ENCODE peak calls at places on chromosomes 1 and 21, in eight cellular contexts. One of them, this sample, is unnamed.

GRCh38 chr1:2031546-2032540 is 12.7 kb downstream of the GABRD start:
- DNase-seq in activated CD8-positive, alpha-beta memory T cell treated with anti-CD3 and anti-CD28 coated beads for 24 hours: no peak
- DNase-seq in HEK293T: no peak
- DNase-seq in NCI-H1436: no peak
- DNase-seq in upper lobe of left lung: peak; percentile 67
- DNase-seq in choroid plexus epithelial cell: no peak
- DNase-seq in skeletal muscle cell: no peak
- DNase-seq in midbrain: no peak
- DNase-seq in this sample: no peak

GRCh38 chr21:43767980-43768867 is 7.9 kb downstream of the CSTB start:
- DNase-seq in activated CD8-positive, alpha-beta memory T cell treated with anti-CD3 and anti-CD28 coated beads for 24 hours: no peak
- DNase-seq in HEK293T: no peak
- DNase-seq in NCI-H1436: no peak
- DNase-seq in upper lobe of left lung: peak; percentile 84
- DNase-seq in choroid plexus epithelial cell: peak; percentile 87
- DNase-seq in skeletal muscle cell: peak; percentile 51
- DNase-seq in midbrain: no peak
- DNase-seq in this sample: no peak

GRCh38 chr1:176174108-176174507 is 33.0 kb downstream of the COP1 start:
- DNase-seq in activated CD8-positive, alpha-beta memory T cell treated with anti-CD3 and anti-CD28 coated beads for 24 hours: no peak
- DNase-seq in HEK293T: no peak
- DNase-seq in NCI-H1436: no peak
- DNase-seq in upper lobe of left lung: no peak
- DNase-seq in choroid plexus epithelial cell: peak; percentile 1
- DNase-seq in skeletal muscle cell: no peak
- DNase-seq in midbrain: no peak
- DNase-seq in this sample: no peak

GRCh38 chr1:26602378-26602959 is 72.9 kb downstream of the RPS6KA1 start:
- DNase-seq in activated CD8-positive, alpha-beta memory T cell treated with anti-CD3 and anti-CD28 coated beads for 24 hours: no peak
- DNase-seq in HEK293T: peak; percentile 53
- DNase-seq in NCI-H1436: peak; percentile 70
- DNase-seq in upper lobe of left lung: no peak
- DNase-seq in choroid plexus epithelial cell: peak; percentile 78
- DNase-seq in skeletal muscle cell: no peak
- DNase-seq in midbrain: peak; percentile 79
- DNase-seq in this sample: peak; percentile 55

GRCh38 chr21:33058468-33059318 is 11.2 kb upstream of the OLIG1 start:
- DNase-seq in activated CD8-positive, alpha-beta memory T cell treated with anti-CD3 and anti-CD28 coated beads for 24 hours: no peak
- DNase-seq in HEK293T: no peak
- DNase-seq in NCI-H1436: no peak
- DNase-seq in upper lobe of left lung: no peak
- DNase-seq in choroid plexus epithelial cell: no peak
- DNase-seq in skeletal muscle cell: no peak
- DNase-seq in midbrain: peak; percentile 37
- DNase-seq in this sample: no peak

GRCh38 chr1:200905411-200906052 is 10.8 kb downstream of the INAVA start:
- DNase-seq in activated CD8-positive, alpha-beta memory T cell treated with anti-CD3 and anti-CD28 coated beads for 24 hours: no peak
- DNase-seq in HEK293T: no peak
- DNase-seq in NCI-H1436: no peak
- DNase-seq in upper lobe of left lung: no peak
- DNase-seq in choroid plexus epithelial cell: peak; percentile 35
- DNase-seq in skeletal muscle cell: no peak
- DNase-seq in midbrain: no peak
- DNase-seq in this sample: no peak

GRCh38 chr1:164165466-164165865 is 393.5 kb upstream of the PBX1 start:
- DNase-seq in activated CD8-positive, alpha-beta memory T cell treated with anti-CD3 and anti-CD28 coated beads for 24 hours: no peak
- DNase-seq in HEK293T: no peak
- DNase-seq in NCI-H1436: no peak
- DNase-seq in upper lobe of left lung: no peak
- DNase-seq in choroid plexus epithelial cell: no peak
- DNase-seq in skeletal muscle cell: no peak
- DNase-seq in midbrain: no peak
- DNase-seq in this sample: no peak

GRCh38 chr21:35217504-35218060 is 168.5 kb upstream of the RUNX1 start:
- DNase-seq in activated CD8-positive, alpha-beta memory T cell treated with anti-CD3 and anti-CD28 coated beads for 24 hours: no peak
- DNase-seq in HEK293T: no peak
- DNase-seq in NCI-H1436: no peak
- DNase-seq in upper lobe of left lung: no peak
- DNase-seq in choroid plexus epithelial cell: peak; percentile 89
- DNase-seq in skeletal muscle cell: no peak
- DNase-seq in midbrain: no peak
- DNase-seq in this sample: no peak

GRCh38 chr1:201219481-201220387 is 29.1 kb downstream of the IGFN1 start:
- DNase-seq in activated CD8-positive, alpha-beta memory T cell treated with anti-CD3 and anti-CD28 coated beads for 24 hours: peak; percentile 28
- DNase-seq in HEK293T: no peak
- DNase-seq in NCI-H1436: no peak
- DNase-seq in upper lobe of left lung: no peak
- DNase-seq in choroid plexus epithelial cell: no peak
- DNase-seq in skeletal muscle cell: no peak
- DNase-seq in midbrain: no peak
- DNase-seq in this sample: no peak

GRCh38 chr1:116340506-116341240 is 32.4 kb upstream of the ATP1A1 start:
- DNase-seq in activated CD8-positive, alpha-beta memory T cell treated with anti-CD3 and anti-CD28 coated beads for 24 hours: no peak
- DNase-seq in HEK293T: no peak
- DNase-seq in NCI-H1436: no peak
- DNase-seq in upper lobe of left lung: no peak
- DNase-seq in choroid plexus epithelial cell: no peak
- DNase-seq in skeletal muscle cell: no peak
- DNase-seq in midbrain: no peak
- DNase-seq in this sample: no peak

GRCh38 chr1:244835276-244836134 is at the start of gene COX20:
- DNase-seq in activated CD8-positive, alpha-beta memory T cell treated with anti-CD3 and anti-CD28 coated beads for 24 hours: no peak
- DNase-seq in HEK293T: peak; percentile 90
- DNase-seq in NCI-H1436: peak; percentile 95
- DNase-seq in upper lobe of left lung: peak; percentile 99
- DNase-seq in choroid plexus epithelial cell: peak; percentile 90
- DNase-seq in skeletal muscle cell: peak; percentile 69
- DNase-seq in midbrain: peak; percentile 92
- DNase-seq in this sample: peak; percentile 82

GRCh38 chr1:238252033-238252802 is 361.5 kb upstream of the ZP4 start:
- DNase-seq in activated CD8-positive, alpha-beta memory T cell treated with anti-CD3 and anti-CD28 coated beads for 24 hours: no peak
- DNase-seq in HEK293T: peak; percentile 50
- DNase-seq in NCI-H1436: peak; percentile 50
- DNase-seq in upper lobe of left lung: no peak
- DNase-seq in choroid plexus epithelial cell: peak; percentile 66
- DNase-seq in skeletal muscle cell: peak; percentile 14
- DNase-seq in midbrain: peak; percentile 82
- DNase-seq in this sample: peak; percentile 62

GRCh38 chr21:15741510-15741909 is 11.7 kb downstream of the USP25 start:
- DNase-seq in activated CD8-positive, alpha-beta memory T cell treated with anti-CD3 and anti-CD28 coated beads for 24 hours: no peak
- DNase-seq in HEK293T: no peak
- DNase-seq in NCI-H1436: no peak
- DNase-seq in upper lobe of left lung: no peak
- DNase-seq in choroid plexus epithelial cell: peak; percentile 33
- DNase-seq in skeletal muscle cell: no peak
- DNase-seq in midbrain: no peak
- DNase-seq in this sample: no peak

GRCh38 chr1:79079770-79080169 is 73.2 kb upstream of the ADGRL4 start:
- DNase-seq in activated CD8-positive, alpha-beta memory T cell treated with anti-CD3 and anti-CD28 coated beads for 24 hours: no peak
- DNase-seq in HEK293T: peak; percentile 22
- DNase-seq in NCI-H1436: no peak
- DNase-seq in upper lobe of left lung: no peak
- DNase-seq in choroid plexus epithelial cell: peak; percentile 85
- DNase-seq in skeletal muscle cell: peak; percentile 75
- DNase-seq in midbrain: no peak
- DNase-seq in this sample: peak; percentile 51

GRCh38 chr1:1554926-1555915 is 14.8 kb upstream of the TMEM240 start:
- DNase-seq in activated CD8-positive, alpha-beta memory T cell treated with anti-CD3 and anti-CD28 coated beads for 24 hours: no peak
- DNase-seq in HEK293T: no peak
- DNase-seq in NCI-H1436: no peak
- DNase-seq in upper lobe of left lung: peak; percentile 72
- DNase-seq in choroid plexus epithelial cell: peak; percentile 91
- DNase-seq in skeletal muscle cell: peak; percentile 45
- DNase-seq in midbrain: no peak
- DNase-seq in this sample: no peak

GRCh38 chr21:34298797-34299539 is 64.8 kb upstream of the KCNE2 start:
- DNase-seq in activated CD8-positive, alpha-beta memory T cell treated with anti-CD3 and anti-CD28 coated beads for 24 hours: no peak
- DNase-seq in HEK293T: no peak
- DNase-seq in NCI-H1436: no peak
- DNase-seq in upper lobe of left lung: no peak
- DNase-seq in choroid plexus epithelial cell: no peak
- DNase-seq in skeletal muscle cell: no peak
- DNase-seq in midbrain: no peak
- DNase-seq in this sample: no peak

GRCh38 chr1:69567847-69568434 is at the start of gene LRRC7:
- DNase-seq in activated CD8-positive, alpha-beta memory T cell treated with anti-CD3 and anti-CD28 coated beads for 24 hours: no peak
- DNase-seq in HEK293T: peak; percentile 44
- DNase-seq in NCI-H1436: peak; percentile 74
- DNase-seq in upper lobe of left lung: peak; percentile 84
- DNase-seq in choroid plexus epithelial cell: no peak
- DNase-seq in skeletal muscle cell: no peak
- DNase-seq in midbrain: no peak
- DNase-seq in this sample: peak; percentile 43